ENCODE peak calls at places on chromosomes 12 and 14, in five cellular contexts. One of them, this sample, is unnamed.

GRCh38 chr14:87615822-87616679 is 376.9 kb downstream of the GALC start:
- DNase-seq in DND-41: peak
- DNase-seq in cardiac fibroblast: peak
- DNase-seq in GM23338: peak
- DNase-seq in psoas muscle: no peak
- DNase-seq in this sample: no peak

GRCh38 chr14:51547260-51547659 is 104.5 kb upstream of the FRMD6 start:
- DNase-seq in psoas muscle: no peak
- DNase-seq in GM23338: no peak
- DNase-seq in cardiac fibroblast: peak
- DNase-seq in DND-41: no peak
- DNase-seq in this sample: peak

GRCh38 chr12:31874961-31875608 is 84.1 kb upstream of the RESF1 start:
- DNase-seq in psoas muscle: peak
- DNase-seq in GM23338: peak
- DNase-seq in DND-41: peak
- DNase-seq in cardiac fibroblast: peak
- DNase-seq in this sample: no peak

GRCh38 chr12:101299346-101299745 is 19.4 kb downstream of the UTP20 start:
- DNase-seq in GM23338: no peak
- DNase-seq in DND-41: no peak
- DNase-seq in cardiac fibroblast: no peak
- DNase-seq in psoas muscle: no peak
- DNase-seq in this sample: no peak

GRCh38 chr12:114499338-114499737 is 93.4 kb upstream of the TBX5 start:
- DNase-seq in DND-41: no peak
- DNase-seq in cardiac fibroblast: no peak
- DNase-seq in psoas muscle: no peak
- DNase-seq in GM23338: no peak
- DNase-seq in this sample: no peak

GRCh38 chr12:92055877-92056276 is 89.8 kb downstream of the BTG1 start:
- DNase-seq in psoas muscle: no peak
- DNase-seq in cardiac fibroblast: no peak
- DNase-seq in GM23338: no peak
- DNase-seq in DND-41: no peak
- DNase-seq in this sample: peak

GRCh38 chr12:10082057-10082874 is 16.5 kb downstream of the CLEC1A start:
- DNase-seq in cardiac fibroblast: no peak
- DNase-seq in GM23338: no peak
- DNase-seq in DND-41: no peak
- DNase-seq in psoas muscle: no peak
- DNase-seq in this sample: no peak

GRCh38 chr12:94879542-94879941 is 124.0 kb downstream of the NDUFA12 start:
- DNase-seq in cardiac fibroblast: no peak
- DNase-seq in GM23338: peak
- DNase-seq in DND-41: peak
- DNase-seq in psoas muscle: no peak
- DNase-seq in this sample: no peak

GRCh38 chr12:9926876-9927275 is 5.3 kb downstream of the CLEC2A start:
- DNase-seq in GM23338: no peak
- DNase-seq in psoas muscle: no peak
- DNase-seq in DND-41: no peak
- DNase-seq in cardiac fibroblast: no peak
- DNase-seq in this sample: no peak

GRCh38 chr14:65103150-65103760 is 938 bp upstream of the MAX start:
- DNase-seq in cardiac fibroblast: no peak
- DNase-seq in GM23338: peak
- DNase-seq in DND-41: peak
- DNase-seq in psoas muscle: no peak
- DNase-seq in this sample: no peak

GRCh38 chr14:85421166-85421877 is 108.6 kb upstream of the FLRT2 start:
- DNase-seq in cardiac fibroblast: peak
- DNase-seq in GM23338: no peak
- DNase-seq in DND-41: no peak
- DNase-seq in psoas muscle: no peak
- DNase-seq in this sample: no peak

GRCh38 chr12:17371491-17372290 is 718.3 kb downstream of the RERGL start:
- DNase-seq in DND-41: no peak
- DNase-seq in cardiac fibroblast: no peak
- DNase-seq in psoas muscle: no peak
- DNase-seq in GM23338: no peak
- DNase-seq in this sample: no peak

GRCh38 chr14:94126800-94127199 is 2.6 kb downstream of the IFI27L2 start:
- DNase-seq in DND-41: no peak
- DNase-seq in psoas muscle: no peak
- DNase-seq in cardiac fibroblast: no peak
- DNase-seq in GM23338: no peak
- DNase-seq in this sample: no peak

GRCh38 chr12:80443974-80444666 is at the start of gene PTPRQ:
- DNase-seq in GM23338: no peak
- DNase-seq in psoas muscle: no peak
- DNase-seq in cardiac fibroblast: peak
- DNase-seq in DND-41: no peak
- DNase-seq in this sample: no peak

GRCh38 chr12:49825360-49825970 is 2.7 kb downstream of the NCKAP5L start:
- DNase-seq in psoas muscle: peak
- DNase-seq in GM23338: peak
- DNase-seq in DND-41: no peak
- DNase-seq in cardiac fibroblast: peak
- DNase-seq in this sample: no peak
- H3K4me3 ChIP-seq in psoas muscle: peak
- H3K4me3 ChIP-seq in GM23338: no peak
- H3K4me3 ChIP-seq in DND-41: no peak
- H3K4me3 ChIP-seq in cardiac fibroblast: no peak
- H3K4me3 ChIP-seq in this sample: no peak

DNA sequence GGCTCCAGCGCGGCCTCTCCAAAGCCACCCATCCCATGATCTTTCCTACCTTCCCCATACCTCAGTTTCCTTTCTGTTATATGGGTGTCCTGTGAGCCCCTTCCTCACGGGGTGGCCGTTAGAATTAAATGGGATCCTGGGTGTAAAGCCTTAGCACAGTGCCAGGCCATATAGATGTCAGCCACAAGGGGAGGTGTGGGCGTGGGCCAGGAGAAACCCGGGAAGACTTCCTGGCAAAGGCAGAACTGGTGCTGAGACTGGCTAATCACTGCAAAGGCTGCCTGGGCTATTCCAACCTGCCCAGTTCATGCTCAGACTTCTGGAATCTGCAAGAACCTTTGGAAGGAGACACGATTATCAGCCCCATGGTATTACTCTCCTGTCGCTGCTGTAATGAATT is 11.0 kb upstream of the NCOR2 start:
- DNase-seq in GM23338: no peak
- DNase-seq in DND-41: no peak
- DNase-seq in cardiac fibroblast: no peak
- DNase-seq in psoas muscle: no peak
- DNase-seq in this sample: no peak
- TF ChIP-seq CTCF in GM23338: peak
- TF ChIP-seq CTCF in DND-41: peak
- TF ChIP-seq CTCF in cardiac fibroblast: no peak
- TF ChIP-seq CTCF in psoas muscle: no peak
- TF ChIP-seq CTCF in this sample: no peak

GRCh38 chr14:49972840-49973239 is 80.0 kb downstream of the ARF6 start:
- DNase-seq in GM23338: no peak
- DNase-seq in DND-41: no peak
- DNase-seq in psoas muscle: no peak
- DNase-seq in cardiac fibroblast: peak
- DNase-seq in this sample: no peak
- H3K4me3 ChIP-seq in GM23338: no peak
- H3K4me3 ChIP-seq in DND-41: no peak
- H3K4me3 ChIP-seq in psoas muscle: peak
- H3K4me3 ChIP-seq in cardiac fibroblast: no peak
- H3K4me3 ChIP-seq in this sample: peak

DNA sequence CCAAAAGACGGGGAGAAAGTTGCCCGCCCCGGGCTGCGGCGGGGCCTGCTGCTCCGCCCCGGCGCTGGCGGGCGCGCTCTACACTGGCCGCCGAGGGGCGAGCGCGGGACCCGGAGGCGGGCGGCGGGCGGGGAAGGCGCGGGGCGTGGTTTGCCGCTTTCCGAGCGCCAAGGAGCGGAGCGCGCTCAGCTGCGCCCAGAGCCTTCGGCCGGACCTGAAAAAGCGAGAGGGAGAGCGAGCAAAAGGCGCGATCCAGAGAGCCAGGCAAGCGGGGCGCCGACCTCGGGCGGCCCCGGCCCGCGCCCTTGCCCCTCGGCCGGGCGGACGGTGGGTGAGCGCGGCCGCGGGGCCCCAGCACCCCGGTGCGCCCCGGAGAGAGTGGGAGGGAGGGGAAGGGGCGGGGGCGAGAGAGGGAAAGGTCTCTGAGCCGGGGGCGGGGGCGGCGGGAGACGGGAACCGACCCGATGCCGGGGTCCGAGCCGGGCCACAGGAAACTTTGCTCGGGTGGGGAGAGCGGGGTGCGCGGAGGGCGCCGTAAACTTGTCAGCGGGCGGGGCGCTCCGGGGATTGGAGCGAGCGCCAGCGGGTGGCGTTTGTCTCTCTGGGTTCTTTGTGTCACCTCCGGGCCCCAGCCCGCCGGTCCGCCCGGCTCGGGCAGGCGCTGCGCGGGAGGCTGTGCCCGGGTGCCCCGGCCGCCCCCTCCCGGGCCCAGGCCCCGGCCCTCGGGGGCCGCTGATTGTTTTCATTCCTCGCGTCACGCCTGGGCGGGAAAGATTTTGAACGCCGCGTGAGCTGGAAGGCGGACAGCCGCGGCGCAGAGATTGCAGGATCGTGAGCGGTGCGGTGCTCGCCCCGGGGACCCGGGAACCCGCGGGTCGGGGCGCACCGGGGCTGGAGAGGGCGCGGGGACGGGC is at the start of gene SYNE2:
- DNase-seq in cardiac fibroblast: peak
- DNase-seq in DND-41: peak
- DNase-seq in GM23338: peak
- DNase-seq in psoas muscle: peak
- DNase-seq in this sample: no peak
- TF ChIP-seq CTCF in cardiac fibroblast: no peak
- TF ChIP-seq CTCF in DND-41: peak
- TF ChIP-seq CTCF in GM23338: peak
- TF ChIP-seq CTCF in psoas muscle: peak
- TF ChIP-seq CTCF in this sample: peak